ENCODE peak calls at places on chromosomes 13 and 19, in eight cellular contexts. D is IMR-90, H is PC-3, U is astrocyte of the spinal cord, N is heart right ventricle, X is body of pancreas, I is right lobe of liver, R is AG10803. C is an unnamed sample.

GRCh38 chr13:28173793-28174192 is 35.4 kb downstream of the PAN3 start:
- DNase-seq in I (no peak), D (no peak), R (no peak), U (no peak), H (peak; percentile 76), N (no peak), X (no peak), C (no peak)

GRCh38 chr13:91493442-91493841 is 95.0 kb downstream of the GPC5 start:
- DNase-seq in D (no peak), X (no peak), N (no peak), H (no peak), R (no peak), U (no peak), I (no peak), C (no peak)

GRCh38 chr19:18173572-18174294 is at the start of gene IFI30:
- DNase-seq in H (peak; percentile 53), X (peak; percentile 94), I (peak; percentile 89), N (peak; percentile 75), D (no peak), U (no peak), R (no peak), C (peak; percentile 39)

GRCh38 chr13:76865996-76866503 is 20.2 kb downstream of the KCTD12 start:
- DNase-seq in R (no peak), U (no peak), X (no peak), I (no peak), N (no peak), H (no peak), D (no peak), C (no peak)

GRCh38 chr13:47798906-47799305 is 202.2 kb downstream of the SUCLA2 start:
- DNase-seq in H (peak; percentile 22), D (peak; percentile 21), N (no peak), R (peak; percentile 27), I (no peak), U (peak; percentile 25), X (no peak), C (peak; percentile 51)

GRCh38 chr19:39208175-39208795 is 4.2 kb upstream of the SYCN start:
- DNase-seq in X (peak; percentile 74), N (no peak), D (no peak), H (no peak), R (no peak), I (no peak), U (no peak), C (no peak)

GRCh38 chr19:49339364-49340068 is 4.3 kb downstream of the CD37 start:
- DNase-seq in U (peak; percentile 89), X (peak; percentile 96), D (peak; percentile 50), I (peak; percentile 86), H (peak; percentile 93), N (peak; percentile 88), R (peak; percentile 78), C (peak; percentile 85)

GRCh38 chr19:41744850-41745249 is 10.5 kb upstream of the CEACAM6 start:
- DNase-seq in U (no peak), D (no peak), H (no peak), N (no peak), R (no peak), I (no peak), X (no peak), C (no peak)

GRCh38 chr13:64154514-64154913 is 2738.9 kb upstream of the PCDH20 start:
- DNase-seq in H (peak; percentile 28), X (no peak), U (peak; percentile 23), R (peak; percentile 28), N (no peak), D (peak; percentile 40), I (no peak), C (peak; percentile 55)

GRCh38 chr13:77537302-77537919 is 1.9 kb downstream of the SCEL start:
- DNase-seq in X (no peak), H (peak; percentile 83), U (no peak), I (no peak), N (no peak), D (no peak), R (peak; percentile 13), C (no peak)

GRCh38 chr19:31110331-31110730 is 238.9 kb downstream of the TSHZ3 start:
- DNase-seq in H (no peak), X (no peak), I (no peak), D (peak; percentile 45), N (no peak), U (peak; percentile 32), R (peak; percentile 66), C (peak; percentile 65)

GRCh38 chr19:41299755-41300089 is 10.2 kb upstream of the CCDC97 start:
- DNase-seq in U (peak; percentile 91), N (peak; percentile 64), D (peak; percentile 92), R (peak; percentile 71), I (no peak), X (peak; percentile 48), H (no peak), C (peak; percentile 67)

GRCh38 chr13:98484289-98485219 is 92.4 kb downstream of the STK24 start:
- DNase-seq in D (peak; percentile 95), I (peak; percentile 70), N (peak; percentile 37), H (peak; percentile 97), R (peak; percentile 94), X (peak; percentile 96), U (peak; percentile 97), C (peak; percentile 91)

GRCh38 chr13:38687246-38688229 is 661 bp downstream of the FREM2 start:
- DNase-seq in D (no peak), U (peak; percentile 36), N (no peak), R (no peak), H (no peak), X (peak; percentile 25), I (peak; percentile 27), C (no peak)

GRCh38 chr13:49517461-49517860 is 21.7 kb downstream of the PHF11 start:
- DNase-seq in R (peak; percentile 26), D (no peak), N (peak; percentile 21), I (no peak), U (no peak), X (no peak), H (no peak), C (no peak)

GRCh38 chr13:65605386-65605785 is 1624.8 kb downstream of the PCDH9 start:
- DNase-seq in N (no peak), U (no peak), D (peak; percentile 3), X (no peak), H (no peak), I (no peak), R (no peak), C (peak; percentile 21)

GRCh38 chr19:45809643-45810159 is 5.4 kb downstream of the RSPH6A start:
- DNase-seq in N (no peak), H (peak; percentile 58), X (no peak), U (peak; percentile 83), D (peak; percentile 83), I (no peak), R (peak; percentile 75), C (peak; percentile 75)

GRCh38 chr19:1574763-1575162 is 6.6 kb upstream of the MEX3D start:
- DNase-seq in X (no peak), D (no peak), H (no peak), R (no peak), I (no peak), U (no peak), N (no peak), C (no peak)

DNA sequence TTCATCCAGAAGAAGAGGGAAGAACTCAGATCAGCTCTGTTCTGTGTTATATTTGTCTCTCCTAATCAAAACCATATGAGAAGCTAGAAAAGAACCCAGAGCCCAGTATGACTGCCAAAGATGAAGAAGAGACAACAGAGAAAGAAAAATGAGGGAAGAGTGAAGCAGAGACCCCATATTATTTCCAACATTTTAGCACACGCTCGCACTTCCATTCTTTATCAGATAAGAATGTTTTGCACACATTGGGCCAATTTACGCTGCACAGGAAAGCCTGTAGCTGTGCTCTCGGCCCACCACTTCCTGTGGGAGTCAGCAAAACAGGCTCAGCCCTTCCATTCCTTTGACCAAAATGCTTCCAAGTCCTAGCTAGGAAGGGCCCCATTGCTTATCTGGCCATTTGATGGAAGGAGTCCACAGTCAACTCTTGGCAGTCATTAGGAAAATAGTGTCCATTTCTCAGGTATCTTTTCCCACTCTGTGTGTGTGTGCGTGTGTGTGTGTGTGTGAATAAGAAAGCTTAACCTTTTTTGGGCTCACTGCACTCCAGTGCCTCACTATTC is 237.3 kb downstream of the COG6 start:
- DNase-seq in D (no peak), X (peak; percentile 16), N (peak; percentile 21), I (no peak), H (no peak), U (peak; percentile 13), R (peak; percentile 54), C (peak; percentile 94)
- H3K4me3 ChIP-seq in D (no peak overlapping the region), X (no peak overlapping the region), N (no peak overlapping the region), I (no peak overlapping the region), H (no peak overlapping the region), U (no peak overlapping the region), R (no peak overlapping the region), C (no peak overlapping the region)

GRCh38 chr13:43078399-43078798 is 55.0 kb downstream of the DNAJC15 start:
- DNase-seq in R (no peak), X (no peak), N (no peak), D (no peak), I (no peak), H (no peak), U (no peak), C (no peak)
- TF ChIP-seq CTCF in R (no peak), X (no peak), N (no peak), D (no peak), I (no peak), H (no peak), U (no peak), C (no peak)

GRCh38 chr19:16436780-16437179 is 35.0 kb downstream of the EPS15L1 start:
- DNase-seq in H (no peak), X (no peak), R (no peak), I (no peak), D (no peak), N (no peak), U (no peak), C (no peak)

GRCh38 chr19:16435999-16436650 is 35.6 kb downstream of the EPS15L1 start:
- DNase-seq in I (no peak), U (peak; percentile 61), N (no peak), D (no peak), R (peak; percentile 29), H (no peak), X (no peak), C (peak; percentile 54)

GRCh38 chr19:16429759-16430091 is 42.0 kb downstream of the EPS15L1 start:
- DNase-seq in I (no peak), H (no peak), U (no peak), D (no peak), N (no peak), X (no peak), R (no peak), C (no peak)

GRCh38 chr19:16433986-16434385 is 37.8 kb downstream of the EPS15L1 start:
- DNase-seq in N (no peak), R (peak; percentile 25), H (no peak), I (no peak), D (no peak), X (no peak), U (no peak), C (no peak)

GRCh38 chr19:16435238-16435911 is 36.4 kb downstream of the EPS15L1 start:
- DNase-seq in X (peak; percentile 62), I (no peak), H (no peak), U (peak; percentile 99), R (peak; percentile 99), N (no peak), D (peak; percentile 98), C (peak; percentile 95)
- H3K4me3 ChIP-seq in X (no peak overlapping the region), I (no peak overlapping the region), H (no peak overlapping the region), U (no peak overlapping the region), R (no peak overlapping the region), N (no peak overlapping the region), D (no peak overlapping the region), C (no peak overlapping the region)

DNA sequence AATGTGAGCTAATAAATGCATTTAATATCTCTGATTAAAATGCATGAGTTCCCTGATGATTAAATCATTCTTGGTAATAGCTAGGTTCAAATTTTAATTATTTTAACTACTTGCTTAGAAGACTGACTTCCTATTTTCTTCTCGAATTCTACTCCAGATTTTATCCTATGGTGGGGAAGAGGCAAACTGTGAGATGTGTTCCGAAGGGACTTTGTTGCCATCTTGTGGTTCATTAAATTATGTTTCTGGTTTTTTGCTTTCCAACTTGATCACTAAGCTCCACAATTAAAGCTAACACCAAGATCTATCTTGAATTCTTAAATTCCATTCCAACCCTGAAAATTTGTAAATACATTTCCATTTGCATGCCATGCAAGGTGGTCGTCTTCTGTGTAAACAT is 538.4 kb upstream of the PCDH20 start:
- DNase-seq in R (no peak), D (peak; percentile 0), X (no peak), N (no peak), H (peak; percentile 50), U (peak; percentile 44), I (no peak), C (peak; percentile 49)
- TF ChIP-seq CTCF in R (peak; percentile 12), D (no peak), X (peak; percentile 36), N (peak; percentile 11), H (peak; percentile 57), U (peak; percentile 23), I (peak; percentile 34), C (peak; percentile 33)

C was measured in fibroblast of pulmonary artery.